ENCODE peak calls at places on chromosomes 11 and 22, in four cellular contexts. One of them, this sample, is unnamed.

GRCh38 chr11:10351435-10351767 is 46.5 kb downstream of the ADM start:
- DNase-seq in Caki2: no peak
- DNase-seq in NCI-H69: no peak
- DNase-seq in NCI-H460: no peak
- DNase-seq in this sample: no peak

GRCh38 chr22:21951931-21952465 is 650 bp downstream of the PPM1F start:
- DNase-seq in NCI-H69: peak
- DNase-seq in NCI-H460: no peak
- DNase-seq in Caki2: no peak
- DNase-seq in this sample: no peak

GRCh38 chr11:65213322-65214211 is 31.8 kb downstream of the CAPN1 start:
- DNase-seq in NCI-H69: peak
- DNase-seq in NCI-H460: no peak
- DNase-seq in Caki2: no peak
- DNase-seq in this sample: no peak

GRCh38 chr11:92628401-92629292 is 340.8 kb upstream of the MTNR1B start:
- DNase-seq in Caki2: peak
- DNase-seq in NCI-H69: peak
- DNase-seq in NCI-H460: no peak
- DNase-seq in this sample: no peak

GRCh38 chr22:24107668-24108067 is 73.6 kb upstream of the SUSD2 start:
- DNase-seq in NCI-H460: no peak
- DNase-seq in NCI-H69: no peak
- DNase-seq in Caki2: no peak
- DNase-seq in this sample: no peak

GRCh38 chr11:20808328-20808727 is 138.9 kb downstream of the NELL1 start:
- DNase-seq in Caki2: no peak
- DNase-seq in NCI-H69: peak
- DNase-seq in NCI-H460: no peak
- DNase-seq in this sample: no peak

GRCh38 chr11:18235394-18235926 is 1.1 kb downstream of the SAA4 start:
- DNase-seq in Caki2: no peak
- DNase-seq in NCI-H69: peak
- DNase-seq in NCI-H460: no peak
- DNase-seq in this sample: no peak

GRCh38 chr11:32826113-32826512 is 3.6 kb upstream of the PRRG4 start:
- DNase-seq in Caki2: no peak
- DNase-seq in NCI-H69: no peak
- DNase-seq in NCI-H460: no peak
- DNase-seq in this sample: no peak

GRCh38 chr11:119206512-119207299 is 567 bp downstream of the CBL start:
- DNase-seq in Caki2: no peak
- DNase-seq in NCI-H460: no peak
- DNase-seq in NCI-H69: peak
- DNase-seq in this sample: no peak

GRCh38 chr22:19397729-19398094 is 33.8 kb downstream of the HIRA start:
- DNase-seq in Caki2: no peak
- DNase-seq in NCI-H69: no peak
- DNase-seq in NCI-H460: no peak
- DNase-seq in this sample: no peak